ENCODE peak calls at places on chromosomes 11 and 22, in ten cellular contexts. Q, S, N, W, U, P, K, C, X and L are unnamed samples.
A peak's percentile ranks its signal among the peaks of the same experiment; 100 is the strongest.

GRCh38 chr22:30825711-30826505 is 131.2 kb downstream of the OSBP2 start:
- DNase-seq in Q (no peak), S (no peak), N (no peak), W (no peak), U (no peak), P (no peak), K (no peak), C (no peak), X (no peak), L (no peak)

GRCh38 chr11:64876226-64876750 is 2.1 kb downstream of the EHD1 start:
- DNase-seq in Q (no peak), S (no peak), N (no peak), W (no peak), U (no peak), P (no peak), K (no peak), C (no peak), X (no peak), L (no peak)

GRCh38 chr22:21712751-21713427 is 22.7 kb downstream of the YPEL1 start:
- DNase-seq in Q (peak; percentile 68), S (peak; percentile 69), N (peak; percentile 71), W (peak; percentile 78), U (no peak), P (no peak), K (peak; percentile 77), C (peak; percentile 56), X (peak; percentile 72), L (no peak)

GRCh38 chr11:17014774-17015638 is 792 bp upstream of the PLEKHA7 start:
- DNase-seq in Q (peak; percentile 75), S (peak; percentile 66), N (no peak), W (no peak), U (peak; percentile 52), P (no peak), K (peak; percentile 65), C (peak; percentile 68), X (peak; percentile 89), L (no peak)

GRCh38 chr22:31075961-31076360 is 5.2 kb upstream of the SMTN start:
- DNase-seq in Q (no peak), S (peak; percentile 50), N (peak; percentile 81), W (peak; percentile 41), U (peak; percentile 93), P (no peak), K (no peak), C (no peak), X (no peak), L (no peak)

GRCh38 chr11:59918987-59919589 is 19.1 kb upstream of the OOSP1 start:
- DNase-seq in Q (peak; percentile 56), S (peak; percentile 58), N (no peak), W (peak; percentile 7), U (no peak), P (no peak), K (peak; percentile 18), C (no peak), X (peak; percentile 40), L (no peak)

GRCh38 chr11:72848846-72849466 is 34.7 kb downstream of the ATG16L2 start:
- DNase-seq in Q (no peak), S (no peak), N (peak; percentile 34), W (peak; percentile 60), U (no peak), P (no peak), K (peak; percentile 29), C (no peak), X (peak; percentile 50), L (no peak)

GRCh38 chr11:118530683-118531596 is at the start of gene TMEM25:
- DNase-seq in Q (no peak), S (peak; percentile 70), N (peak; percentile 79), W (peak; percentile 32), U (peak; percentile 83), P (no peak), K (peak; percentile 32), C (peak; percentile 84), X (no peak), L (no peak)

GRCh38 chr11:72629266-72629665 is 45.0 kb downstream of the PDE2A start:
- DNase-seq in Q (no peak), S (no peak), N (no peak), W (no peak), U (peak; percentile 97), P (no peak), K (no peak), C (no peak), X (no peak), L (no peak)

DNA sequence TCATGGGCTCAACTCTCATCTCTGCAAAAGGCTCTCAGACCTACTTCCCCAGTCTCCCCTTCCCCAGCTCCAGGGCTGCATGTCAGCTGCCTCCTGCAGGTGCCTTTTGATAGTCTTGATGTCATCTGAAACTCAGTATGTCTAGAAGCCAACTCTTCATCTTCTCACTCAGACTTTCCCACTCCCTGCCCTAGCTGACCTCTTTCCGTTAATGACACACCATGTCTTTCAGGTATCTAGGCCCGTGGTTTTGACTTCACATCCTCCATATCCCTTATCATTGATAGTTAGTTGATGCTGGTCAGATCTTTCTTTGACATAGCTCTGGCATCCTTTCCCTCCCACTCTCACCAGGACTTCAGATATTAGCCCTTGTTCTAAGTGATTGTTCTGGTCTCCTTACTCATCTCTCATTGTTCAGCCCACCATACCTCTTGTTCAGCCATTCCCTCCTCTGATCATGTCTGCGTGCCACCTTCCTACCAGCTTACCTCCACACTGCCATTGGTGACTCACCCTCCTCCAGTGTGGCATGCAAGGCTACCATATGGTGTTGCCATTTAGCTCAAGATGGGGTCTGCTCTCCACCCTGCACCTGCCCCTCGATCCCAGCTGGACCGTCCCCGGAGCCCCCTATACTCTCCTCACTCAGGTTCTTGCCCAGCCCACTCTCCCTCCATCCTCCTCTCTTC is 18.4 kb downstream of the TTC12 start:
- DNase-seq in Q (no peak), S (no peak), N (no peak), W (no peak), U (no peak), P (no peak), K (no peak), C (no peak), X (no peak), L (no peak)
- TF ChIP-seq POLR2A in Q (no peak), S (no peak), N (no peak), W (no peak), U (no peak), P (no peak), K (no peak), C (no peak), X (no peak), L (no peak)

DNA sequence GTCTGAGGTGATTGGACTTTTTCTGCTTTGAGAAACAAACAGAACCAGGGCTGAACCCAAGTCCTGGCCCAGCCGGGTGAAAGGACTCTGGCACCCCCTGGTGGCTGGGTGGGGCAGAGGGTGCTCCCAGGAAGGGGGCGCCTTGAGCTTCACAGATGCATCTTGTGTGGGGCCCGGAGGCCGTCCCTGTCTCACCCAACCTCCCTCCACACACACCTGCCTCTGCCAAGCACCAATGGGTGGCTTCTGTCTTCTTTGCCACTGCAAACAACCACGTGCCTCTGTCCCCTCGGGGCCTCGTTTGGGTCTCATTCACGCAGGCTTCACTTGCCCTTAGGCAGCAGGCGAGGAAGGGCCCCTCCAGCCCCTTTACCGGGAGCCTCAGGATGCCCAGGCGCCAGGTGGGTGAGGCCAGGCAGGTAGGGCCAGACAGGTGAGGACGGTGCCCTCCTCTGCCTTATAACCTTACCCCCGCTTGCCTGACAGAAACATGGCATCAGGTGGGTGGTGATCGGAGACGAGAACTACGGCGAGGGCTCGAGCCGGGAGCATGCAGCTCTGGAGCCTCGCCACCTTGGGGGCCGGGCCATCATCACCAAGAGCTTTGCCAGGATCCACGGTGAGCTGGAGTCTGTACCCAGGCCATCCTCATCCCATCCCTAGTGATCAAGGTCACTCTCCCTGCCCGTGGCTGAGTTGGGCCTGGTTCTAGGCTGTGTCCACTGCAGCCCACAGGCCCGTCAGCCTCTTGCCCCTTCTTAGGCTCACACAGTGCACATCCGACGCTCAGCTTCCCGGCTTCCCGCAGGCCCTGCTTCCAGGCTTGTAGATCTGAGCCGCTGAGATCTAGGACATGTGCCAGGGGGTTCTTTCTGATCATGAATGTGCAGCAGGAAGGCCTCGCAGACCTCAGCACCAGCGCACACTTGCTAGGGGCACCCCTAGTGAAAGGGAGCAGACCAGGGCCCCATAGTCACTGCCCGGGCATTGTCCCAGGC is 17.2 kb downstream of the POLR3H start:
- DNase-seq in Q (no peak), S (peak; percentile 65), N (peak; percentile 64), W (peak; percentile 25), U (peak; percentile 84), P (no peak), K (no peak), C (no peak), X (peak; percentile 36), L (no peak)
- TF ChIP-seq POLR2A in Q (no peak), S (no peak), N (no peak), W (no peak), U (no peak), P (no peak), K (no peak), C (no peak), X (no peak), L (no peak)

GRCh38 chr11:62336949-62337681 is at the start of gene ASRGL1:
- DNase-seq in Q (peak; percentile 43), S (peak; percentile 94), N (peak; percentile 83), W (peak; percentile 15), U (peak; percentile 91), P (no peak), K (peak; percentile 43), C (peak; percentile 90), X (peak; percentile 87), L (no peak)
- TF ChIP-seq POLR2A in Q (no peak), S (no peak), N (no peak), W (no peak), U (no peak), P (no peak), K (no peak), C (no peak), X (peak; percentile 50), L (no peak)

GRCh38 chr11:6746626-6747025 is 25.1 kb downstream of the OR2AG2 start:
- DNase-seq in Q (no peak), S (no peak), N (no peak), W (no peak), U (no peak), P (no peak), K (no peak), C (no peak), X (no peak), L (no peak)

GRCh38 chr11:6745465-6746015 is 26.2 kb downstream of the OR2AG2 start:
- DNase-seq in Q (no peak), S (no peak), N (no peak), W (no peak), U (no peak), P (no peak), K (no peak), C (no peak), X (no peak), L (no peak)

GRCh38 chr11:6745018-6745417 is 26.8 kb downstream of the OR2AG2 start:
- DNase-seq in Q (no peak), S (no peak), N (no peak), W (no peak), U (no peak), P (no peak), K (no peak), C (no peak), X (no peak), L (no peak)

GRCh38 chr11:6747097-6747662 is 24.6 kb downstream of the OR2AG2 start:
- DNase-seq in Q (no peak), S (no peak), N (no peak), W (no peak), U (no peak), P (no peak), K (no peak), C (no peak), X (no peak), L (no peak)

DNA sequence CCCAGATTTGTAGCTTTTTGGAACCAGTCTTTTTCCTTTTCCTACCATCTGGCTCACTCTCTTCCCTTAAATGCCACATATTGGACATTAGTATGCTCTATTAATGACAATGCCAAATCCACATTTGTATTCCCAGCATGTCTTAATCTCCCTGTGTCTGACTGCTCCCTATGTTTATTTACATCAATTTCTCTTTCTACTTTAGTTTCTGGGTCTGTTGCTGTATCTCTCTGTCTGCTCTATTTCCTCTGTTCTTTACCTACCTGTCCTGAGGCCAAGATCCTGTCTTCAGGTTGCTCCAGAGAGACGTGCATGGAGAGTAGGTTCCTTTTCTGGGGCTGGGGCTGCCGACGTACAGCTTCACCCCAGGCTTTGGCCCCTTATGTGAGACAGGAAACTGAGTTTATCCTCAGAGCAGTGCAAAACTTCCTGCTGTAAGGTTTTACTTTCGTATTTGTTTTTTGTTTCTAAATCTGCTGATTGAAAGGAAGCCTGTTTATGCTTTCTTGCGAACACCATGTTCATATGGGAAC is 25.6 kb downstream of the OR2AG2 start:
- DNase-seq in Q (no peak), S (peak; percentile 28), N (no peak), W (no peak), U (no peak), P (no peak), K (no peak), C (no peak), X (no peak), L (no peak)
- TF ChIP-seq POLR2A in Q (no peak), S (no peak), N (no peak), W (no peak), U (no peak), P (no peak), K (no peak), C (peak; percentile 33), X (no peak), L (peak; percentile 23)